ENCODE peak calls at places on chromosomes 6 and 20, in seven cellular contexts. G is tibial artery, M is neural progenitor cell, K is tibial nerve, P is breast epithelium, T is colonic mucosa, F is upper lobe of right lung. E is an unnamed sample. For H3K27me3, the result is how much of the 10 kb centered on the place peaks cover.

GRCh38 chr20:6735913-6736845 is 31.3 kb upstream of the BMP2 start:
- DNase-seq in G (no peak), M (no peak), K (no peak), P (no peak), T (no peak), F (no peak), E (no peak)

GRCh38 chr6:45592991-45593390 is 215.3 kb upstream of the SUPT3H start:
- DNase-seq in G (no peak), M (no peak), K (no peak), P (no peak), T (no peak), F (no peak), E (no peak)

GRCh38 chr20:46333136-46333991 is 25.1 kb upstream of the CDH22 start:
- DNase-seq in G (no peak), M (no peak), K (no peak), P (no peak), T (no peak), F (no peak), E (peak)

GRCh38 chr20:58895099-58895795 is 42.7 kb downstream of the GNAS start:
- DNase-seq in G (no peak), M (no peak), K (no peak), P (no peak), T (no peak), F (no peak), E (no peak)

GRCh38 chr20:41003143-41003932 is 25.3 kb upstream of the TOP1 start:
- DNase-seq in G (peak), M (no peak), K (peak), P (peak), T (peak), F (peak), E (peak)

GRCh38 chr6:64330694-64331309 is 695.2 kb downstream of the PHF3 start:
- DNase-seq in G (no peak), M (peak), K (peak), P (peak), T (peak), F (peak), E (peak)

GRCh38 chr20:40668449-40669228 is 20.4 kb downstream of the MAFB start:
- DNase-seq in G (no peak), M (no peak), K (no peak), P (no peak), T (no peak), F (no peak), E (no peak)

GRCh38 chr20:44348168-44348659 is 7.3 kb upstream of the HNF4A start:
- DNase-seq in G (no peak), M (no peak), K (no peak), P (no peak), T (no peak), F (no peak), E (no peak)

GRCh38 chr6:168994966-168995365 is 258.7 kb downstream of the THBS2 start:
- DNase-seq in G (no peak), M (no peak), K (no peak), P (no peak), T (no peak), F (no peak), E (no peak)

GRCh38 chr6:109094351-109095035 is at the start of gene SESN1:
- DNase-seq in G (peak), M (peak), K (peak), P (peak), T (peak), F (peak), E (peak)

GRCh38 chr6:42028234-42029061 is 21.9 kb upstream of the TAF8 start:
- DNase-seq in G (no peak), M (no peak), K (no peak), P (no peak), T (no peak), F (no peak), E (no peak)

GRCh38 chr6:152099816-152100618 is 292.5 kb downstream of the ESR1 start:
- DNase-seq in G (peak), M (no peak), K (no peak), P (no peak), T (peak), F (peak), E (no peak)

GRCh38 chr20:48605364-48606116 is 222.3 kb downstream of the PREX1 start:
- DNase-seq in G (no peak), M (no peak), K (no peak), P (peak), T (no peak), F (peak), E (no peak)

GRCh38 chr20:40868568-40869223 is 159.9 kb upstream of the TOP1 start:
- DNase-seq in G (peak), M (no peak), K (peak), P (no peak), T (no peak), F (no peak), E (no peak)

GRCh38 chr20:42531675-42531985 is 658.1 kb downstream of the PTPRT start:
- DNase-seq in G (peak), M (peak), K (peak), P (no peak), T (no peak), F (no peak), E (no peak)

GRCh38 chr20:10005885-10006284 is 28.9 kb upstream of the ANKEF1 start:
- DNase-seq in G (no peak), M (no peak), K (no peak), P (no peak), T (no peak), F (no peak), E (no peak)

GRCh38 chr6:19042452-19042851 is 655.3 kb downstream of the RNF144B start:
- DNase-seq in G (no peak), M (no peak), K (no peak), P (no peak), T (no peak), F (no peak), E (no peak)

GRCh38 chr20:21090112-21090737 is 15.9 kb downstream of the LINC00237 start:
- DNase-seq in G (no peak), M (no peak), K (no peak), P (no peak), T (no peak), F (no peak), E (no peak)

GRCh38 chr20:21089421-21089820 is 16.7 kb downstream of the LINC00237 start:
- DNase-seq in G (no peak), M (no peak), K (no peak), P (no peak), T (no peak), F (no peak), E (no peak)

GRCh38 chr20:21096321-21097043 is 9.7 kb downstream of the LINC00237 start:
- DNase-seq in G (no peak), M (peak), K (no peak), P (no peak), T (no peak), F (no peak), E (no peak)

GRCh38 chr20:21087862-21088540 is 18.2 kb downstream of the LINC00237 start:
- DNase-seq in G (no peak), M (no peak), K (no peak), P (no peak), T (no peak), F (no peak), E (no peak)

GRCh38 chr20:21090738-21091120 is 15.4 kb downstream of the LINC00237 start:
- DNase-seq in G (no peak), M (no peak), K (no peak), P (no peak), T (no peak), F (no peak), E (no peak)
- H3K27me3 ChIP-seq in G (under half), M (half or more), K (under half), P (under half), T (under half), F (half or more), E (under half)

GRCh38 chr6:170038717-170039116 is 252.2 kb downstream of the DLL1 start:
- DNase-seq in G (no peak), M (no peak), K (no peak), P (peak), T (no peak), F (no peak), E (no peak)
- H3K27me3 ChIP-seq in G (under half), M (under half), K (under half), P (under half), T (under half), F (under half), E (under half)

DNA sequence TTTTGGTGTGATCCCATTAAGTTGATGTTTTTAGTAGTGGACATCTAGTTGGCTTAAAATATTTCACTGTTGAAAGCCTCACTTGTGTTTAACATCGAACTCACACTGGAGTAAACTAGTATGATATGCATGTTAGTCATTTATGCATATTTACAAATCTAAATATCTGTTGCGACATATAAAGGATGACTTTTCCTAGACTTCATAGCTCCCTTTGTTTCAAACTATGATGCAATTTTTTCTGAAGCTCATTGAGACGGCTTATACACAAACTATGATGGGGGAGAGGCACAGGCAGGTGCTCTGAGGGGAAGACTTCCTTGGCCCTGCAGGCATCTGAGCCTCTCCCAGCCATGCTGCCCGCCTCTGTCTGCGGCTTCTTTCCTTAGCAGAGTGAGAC is 11.8 kb upstream of the FOXC1 start:
- DNase-seq in G (no peak), M (no peak), K (no peak), P (no peak), T (no peak), F (no peak), E (no peak)
- H3K27me3 ChIP-seq in G (under half), M (half or more), K (under half), P (under half), T (under half), F (half or more), E (under half)

DNA sequence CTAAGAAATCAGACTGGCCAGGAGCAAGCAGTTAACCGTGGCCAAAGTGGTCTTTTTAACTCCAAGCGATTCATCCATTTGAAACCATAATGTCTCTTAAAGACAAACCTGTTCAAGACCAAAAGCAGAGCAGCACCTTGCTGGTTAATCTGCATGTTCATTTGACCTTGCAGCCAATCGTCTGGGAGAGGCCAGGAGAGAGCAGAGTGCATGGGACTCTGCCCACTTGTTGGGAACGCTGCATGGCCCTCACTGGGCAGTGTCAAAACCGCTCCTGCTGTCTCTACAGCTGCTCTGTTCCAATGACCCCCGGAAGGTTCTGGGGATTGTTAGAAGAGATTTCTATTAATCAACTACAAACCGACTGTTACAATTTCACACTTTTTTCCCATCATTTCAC is 79.6 kb downstream of the OLIG3 start:
- DNase-seq in G (no peak), M (peak), K (no peak), P (no peak), T (no peak), F (no peak), E (no peak)
- H3K27me3 ChIP-seq in G (under half), M (under half), K (under half), P (under half), T (under half), F (under half), E (under half)

E was measured in prostate gland.